ENCODE peak calls at places on chromosomes 16 and 17, in four cellular contexts. One of them, this sample, is unnamed.

GRCh38 chr17:36094232-36094631 is 4.3 kb upstream of the CCL3 start:
- DNase-seq in SJCRH30: no peak
- DNase-seq in CD4-positive, CD25-positive, alpha-beta regulatory T cell: no peak
- DNase-seq in cardiac muscle cell: no peak
- DNase-seq in this sample: no peak

GRCh38 chr16:85054948-85055502 is 27.4 kb downstream of the KIAA0513 start:
- DNase-seq in SJCRH30: no peak
- DNase-seq in CD4-positive, CD25-positive, alpha-beta regulatory T cell: no peak
- DNase-seq in cardiac muscle cell: no peak
- DNase-seq in this sample: no peak

GRCh38 chr17:1089915-1090314 is 89.9 kb downstream of the ABR start:
- DNase-seq in SJCRH30: no peak
- DNase-seq in CD4-positive, CD25-positive, alpha-beta regulatory T cell: no peak
- DNase-seq in cardiac muscle cell: peak
- DNase-seq in this sample: no peak

GRCh38 chr16:15948532-15949209 is 745 bp upstream of the ABCC1 start:
- DNase-seq in SJCRH30: no peak
- DNase-seq in CD4-positive, CD25-positive, alpha-beta regulatory T cell: peak
- DNase-seq in cardiac muscle cell: no peak
- DNase-seq in this sample: no peak

GRCh38 chr17:66076546-66077190 is 115.3 kb downstream of the CEP112 start:
- DNase-seq in SJCRH30: peak
- DNase-seq in CD4-positive, CD25-positive, alpha-beta regulatory T cell: no peak
- DNase-seq in cardiac muscle cell: no peak
- DNase-seq in this sample: no peak

GRCh38 chr17:2705263-2705662 is 6.3 kb downstream of the CLUH start:
- DNase-seq in SJCRH30: no peak
- DNase-seq in CD4-positive, CD25-positive, alpha-beta regulatory T cell: no peak
- DNase-seq in cardiac muscle cell: no peak
- DNase-seq in this sample: no peak

GRCh38 chr17:73647331-73647730 is 3.1 kb upstream of the SDK2 start:
- DNase-seq in SJCRH30: no peak
- DNase-seq in CD4-positive, CD25-positive, alpha-beta regulatory T cell: no peak
- DNase-seq in cardiac muscle cell: no peak
- DNase-seq in this sample: no peak

GRCh38 chr17:27376637-27377547 is 79.4 kb upstream of the KSR1 start:
- DNase-seq in SJCRH30: no peak
- DNase-seq in CD4-positive, CD25-positive, alpha-beta regulatory T cell: no peak
- DNase-seq in cardiac muscle cell: no peak
- DNase-seq in this sample: peak

GRCh38 chr17:3335876-3336275 is 37.7 kb upstream of the OR3A1 start:
- DNase-seq in SJCRH30: no peak
- DNase-seq in CD4-positive, CD25-positive, alpha-beta regulatory T cell: no peak
- DNase-seq in cardiac muscle cell: no peak
- DNase-seq in this sample: no peak

GRCh38 chr17:33647976-33648375 is 354.9 kb upstream of the ASIC2 start:
- DNase-seq in SJCRH30: no peak
- DNase-seq in CD4-positive, CD25-positive, alpha-beta regulatory T cell: no peak
- DNase-seq in cardiac muscle cell: peak
- DNase-seq in this sample: no peak

GRCh38 chr16:28309811-28310311 is 17.5 kb downstream of the SBK1 start:
- DNase-seq in SJCRH30: no peak
- DNase-seq in CD4-positive, CD25-positive, alpha-beta regulatory T cell: peak
- DNase-seq in cardiac muscle cell: no peak
- DNase-seq in this sample: no peak

GRCh38 chr17:7330099-7331015 is 1.2 kb upstream of the NEURL4 start:
- DNase-seq in SJCRH30: peak
- DNase-seq in CD4-positive, CD25-positive, alpha-beta regulatory T cell: peak
- DNase-seq in cardiac muscle cell: peak
- DNase-seq in this sample: no peak

GRCh38 chr16:3259097-3259496 is 2.7 kb upstream of the MEFV start:
- DNase-seq in SJCRH30: no peak
- DNase-seq in CD4-positive, CD25-positive, alpha-beta regulatory T cell: no peak
- DNase-seq in cardiac muscle cell: peak
- DNase-seq in this sample: no peak

GRCh38 chr16:14358697-14359305 is 271.3 kb downstream of the PARN start:
- DNase-seq in SJCRH30: no peak
- DNase-seq in CD4-positive, CD25-positive, alpha-beta regulatory T cell: no peak
- DNase-seq in cardiac muscle cell: no peak
- DNase-seq in this sample: peak

GRCh38 chr16:56947604-56947995 is 14.2 kb upstream of the CETP start:
- DNase-seq in SJCRH30: no peak
- DNase-seq in CD4-positive, CD25-positive, alpha-beta regulatory T cell: no peak
- DNase-seq in cardiac muscle cell: no peak
- DNase-seq in this sample: no peak

GRCh38 chr16:80294172-80294571 is 246.6 kb upstream of the DYNLRB2 start:
- DNase-seq in SJCRH30: no peak
- DNase-seq in CD4-positive, CD25-positive, alpha-beta regulatory T cell: no peak
- DNase-seq in cardiac muscle cell: no peak
- DNase-seq in this sample: no peak

GRCh38 chr17:2390199-2390880 is 10.5 kb downstream of the MNT start:
- DNase-seq in SJCRH30: no peak
- DNase-seq in CD4-positive, CD25-positive, alpha-beta regulatory T cell: no peak
- DNase-seq in cardiac muscle cell: no peak
- DNase-seq in this sample: no peak

GRCh38 chr17:13601776-13602551 is at the start of gene HS3ST3A1:
- DNase-seq in SJCRH30: peak
- DNase-seq in CD4-positive, CD25-positive, alpha-beta regulatory T cell: no peak
- DNase-seq in cardiac muscle cell: peak
- DNase-seq in this sample: no peak
- H3K27ac ChIP-seq in SJCRH30: peak
- H3K27ac ChIP-seq in CD4-positive, CD25-positive, alpha-beta regulatory T cell: no peak
- H3K27ac ChIP-seq in cardiac muscle cell: no peak
- H3K27ac ChIP-seq in this sample: no peak

GRCh38 chr16:932831-933330 is 37.9 kb downstream of the LMF1 start:
- DNase-seq in SJCRH30: no peak
- DNase-seq in CD4-positive, CD25-positive, alpha-beta regulatory T cell: no peak
- DNase-seq in cardiac muscle cell: no peak
- DNase-seq in this sample: no peak
- H3K27ac ChIP-seq in SJCRH30: no peak
- H3K27ac ChIP-seq in CD4-positive, CD25-positive, alpha-beta regulatory T cell: no peak
- H3K27ac ChIP-seq in cardiac muscle cell: no peak
- H3K27ac ChIP-seq in this sample: no peak

GRCh38 chr17:78888911-78889496 is 14.0 kb downstream of the CEP295NL start:
- DNase-seq in SJCRH30: peak
- DNase-seq in CD4-positive, CD25-positive, alpha-beta regulatory T cell: no peak
- DNase-seq in cardiac muscle cell: no peak
- DNase-seq in this sample: no peak
- H3K27ac ChIP-seq in SJCRH30: peak
- H3K27ac ChIP-seq in CD4-positive, CD25-positive, alpha-beta regulatory T cell: peak
- H3K27ac ChIP-seq in cardiac muscle cell: no peak
- H3K27ac ChIP-seq in this sample: no peak

GRCh38 chr17:64709481-64709880 is 47.4 kb upstream of the SMURF2 start:
- DNase-seq in SJCRH30: no peak
- DNase-seq in CD4-positive, CD25-positive, alpha-beta regulatory T cell: no peak
- DNase-seq in cardiac muscle cell: no peak
- DNase-seq in this sample: no peak
- H3K27ac ChIP-seq in SJCRH30: peak
- H3K27ac ChIP-seq in CD4-positive, CD25-positive, alpha-beta regulatory T cell: peak
- H3K27ac ChIP-seq in cardiac muscle cell: no peak
- H3K27ac ChIP-seq in this sample: peak

DNA sequence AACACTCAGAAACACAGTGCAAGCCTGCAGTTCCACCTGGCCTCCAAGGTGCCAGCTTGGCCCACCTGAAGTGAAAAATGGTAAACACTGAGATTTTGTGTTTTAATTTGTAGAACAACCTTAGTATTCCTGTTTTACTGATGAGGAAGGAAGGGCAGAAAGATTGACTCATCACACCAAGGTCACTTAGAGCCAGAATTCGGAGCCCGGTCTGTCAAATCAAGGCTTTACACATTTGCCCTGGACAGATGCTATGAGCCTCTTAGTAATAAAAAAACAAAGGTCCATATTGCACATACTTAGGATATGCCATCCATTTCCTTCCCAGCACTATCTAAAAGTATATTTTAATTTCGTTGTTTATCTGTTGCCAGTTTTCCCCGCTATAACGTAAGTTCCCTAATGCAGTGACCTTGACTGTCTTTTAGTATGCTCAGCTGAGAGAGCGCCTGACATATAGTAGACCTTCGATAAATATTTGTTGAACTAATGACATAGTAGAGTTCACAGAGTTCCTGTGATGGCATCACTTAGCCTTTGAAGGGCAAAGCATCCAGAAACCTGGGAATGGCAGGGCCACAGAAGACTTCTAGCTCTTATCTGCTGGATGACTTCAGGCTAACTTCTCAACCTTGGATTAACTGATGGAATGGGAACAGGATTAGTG is 7.2 kb upstream of the TBKBP1 start:
- DNase-seq in SJCRH30: no peak
- DNase-seq in CD4-positive, CD25-positive, alpha-beta regulatory T cell: no peak
- DNase-seq in cardiac muscle cell: no peak
- DNase-seq in this sample: no peak
- H3K27ac ChIP-seq in SJCRH30: no peak
- H3K27ac ChIP-seq in CD4-positive, CD25-positive, alpha-beta regulatory T cell: no peak
- H3K27ac ChIP-seq in cardiac muscle cell: peak
- H3K27ac ChIP-seq in this sample: peak

GRCh38 chr17:79027274-79027924 is 3.4 kb downstream of the C1QTNF1 start:
- DNase-seq in SJCRH30: peak
- DNase-seq in CD4-positive, CD25-positive, alpha-beta regulatory T cell: no peak
- DNase-seq in cardiac muscle cell: no peak
- DNase-seq in this sample: no peak
- H3K27ac ChIP-seq in SJCRH30: peak
- H3K27ac ChIP-seq in CD4-positive, CD25-positive, alpha-beta regulatory T cell: no peak
- H3K27ac ChIP-seq in cardiac muscle cell: peak
- H3K27ac ChIP-seq in this sample: peak

This sample was measured in epithelial cell of prostate.